ENCODE peak calls at places on chromosomes 13 and 19, in five cellular contexts. One of them, this sample, is unnamed.

GRCh38 chr13:74070513-74070912 is 63.7 kb downstream of the KLF12 start:
- DNase-seq in pulmonary artery endothelial cell: no peak
- DNase-seq in B cell: no peak
- DNase-seq in ACHN: no peak
- DNase-seq in effector CD4-positive, alpha-beta T cell: no peak
- DNase-seq in this sample: no peak

GRCh38 chr13:54875111-54875510 is 1846.5 kb downstream of the OLFM4 start:
- DNase-seq in pulmonary artery endothelial cell: no peak
- DNase-seq in effector CD4-positive, alpha-beta T cell: no peak
- DNase-seq in B cell: no peak
- DNase-seq in ACHN: no peak
- DNase-seq in this sample: no peak

GRCh38 chr13:113205428-113205931 is 3.0 kb downstream of the PCID2 start:
- DNase-seq in ACHN: no peak
- DNase-seq in pulmonary artery endothelial cell: no peak
- DNase-seq in B cell: no peak
- DNase-seq in effector CD4-positive, alpha-beta T cell: no peak
- DNase-seq in this sample: no peak

GRCh38 chr13:96686286-96686685 is 308.0 kb downstream of the OXGR1 start:
- DNase-seq in B cell: no peak
- DNase-seq in ACHN: no peak
- DNase-seq in pulmonary artery endothelial cell: no peak
- DNase-seq in effector CD4-positive, alpha-beta T cell: no peak
- DNase-seq in this sample: no peak

GRCh38 chr13:76812971-76813691 is 73.1 kb downstream of the KCTD12 start:
- DNase-seq in B cell: no peak
- DNase-seq in effector CD4-positive, alpha-beta T cell: no peak
- DNase-seq in pulmonary artery endothelial cell: no peak
- DNase-seq in ACHN: no peak
- DNase-seq in this sample: no peak

GRCh38 chr13:20492641-20493040 is 33.0 kb downstream of the CRYL1 start:
- DNase-seq in B cell: peak
- DNase-seq in effector CD4-positive, alpha-beta T cell: peak
- DNase-seq in ACHN: peak
- DNase-seq in pulmonary artery endothelial cell: no peak
- DNase-seq in this sample: peak

GRCh38 chr13:76825415-76825814 is 60.8 kb downstream of the KCTD12 start:
- DNase-seq in pulmonary artery endothelial cell: no peak
- DNase-seq in ACHN: no peak
- DNase-seq in B cell: no peak
- DNase-seq in effector CD4-positive, alpha-beta T cell: no peak
- DNase-seq in this sample: no peak

GRCh38 chr19:12833747-12834417 is 497 bp downstream of the RTBDN start:
- DNase-seq in B cell: peak
- DNase-seq in pulmonary artery endothelial cell: no peak
- DNase-seq in effector CD4-positive, alpha-beta T cell: no peak
- DNase-seq in ACHN: peak
- DNase-seq in this sample: peak

GRCh38 chr19:19490247-19490968 is 24.9 kb downstream of the TSSK6 start:
- DNase-seq in effector CD4-positive, alpha-beta T cell: peak
- DNase-seq in pulmonary artery endothelial cell: peak
- DNase-seq in B cell: peak
- DNase-seq in ACHN: peak
- DNase-seq in this sample: peak

GRCh38 chr19:33302974-33303790 is 848 bp upstream of the CEBPA start:
- DNase-seq in effector CD4-positive, alpha-beta T cell: no peak
- DNase-seq in pulmonary artery endothelial cell: no peak
- DNase-seq in B cell: peak
- DNase-seq in ACHN: peak
- DNase-seq in this sample: no peak

GRCh38 chr19:39409886-39410619 is 2.4 kb upstream of the PLEKHG2 start:
- DNase-seq in B cell: peak
- DNase-seq in ACHN: peak
- DNase-seq in effector CD4-positive, alpha-beta T cell: peak
- DNase-seq in pulmonary artery endothelial cell: no peak
- DNase-seq in this sample: peak

GRCh38 chr13:26310003-26310402 is 56.1 kb downstream of the CDK8 start:
- DNase-seq in B cell: no peak
- DNase-seq in effector CD4-positive, alpha-beta T cell: no peak
- DNase-seq in pulmonary artery endothelial cell: no peak
- DNase-seq in ACHN: no peak
- DNase-seq in this sample: no peak

GRCh38 chr13:59103004-59103768 is 1060.5 kb downstream of the DIAPH3 start:
- DNase-seq in effector CD4-positive, alpha-beta T cell: no peak
- DNase-seq in ACHN: no peak
- DNase-seq in B cell: no peak
- DNase-seq in pulmonary artery endothelial cell: no peak
- DNase-seq in this sample: no peak

GRCh38 chr19:55197531-55197930 is 11.8 kb downstream of the PTPRH start:
- DNase-seq in pulmonary artery endothelial cell: no peak
- DNase-seq in effector CD4-positive, alpha-beta T cell: no peak
- DNase-seq in B cell: no peak
- DNase-seq in ACHN: no peak
- DNase-seq in this sample: peak

GRCh38 chr13:31594056-31594455 is 145.3 kb upstream of the RXFP2 start:
- DNase-seq in effector CD4-positive, alpha-beta T cell: no peak
- DNase-seq in B cell: no peak
- DNase-seq in pulmonary artery endothelial cell: no peak
- DNase-seq in ACHN: no peak
- DNase-seq in this sample: no peak

GRCh38 chr13:99056381-99057014 is 78.6 kb upstream of the DOCK9 start:
- DNase-seq in ACHN: no peak
- DNase-seq in B cell: no peak
- DNase-seq in pulmonary artery endothelial cell: no peak
- DNase-seq in effector CD4-positive, alpha-beta T cell: no peak
- DNase-seq in this sample: no peak

GRCh38 chr13:105410602-105411001 is 1124.9 kb downstream of the EFNB2 start:
- DNase-seq in effector CD4-positive, alpha-beta T cell: no peak
- DNase-seq in pulmonary artery endothelial cell: peak
- DNase-seq in B cell: peak
- DNase-seq in ACHN: no peak
- DNase-seq in this sample: peak

GRCh38 chr13:41966671-41967070 is 5.8 kb upstream of the VWA8 start:
- DNase-seq in effector CD4-positive, alpha-beta T cell: no peak
- DNase-seq in ACHN: no peak
- DNase-seq in B cell: no peak
- DNase-seq in pulmonary artery endothelial cell: no peak
- DNase-seq in this sample: no peak

GRCh38 chr13:96020155-96020575 is 33.0 kb downstream of the UGGT2 start:
- DNase-seq in B cell: peak
- DNase-seq in pulmonary artery endothelial cell: peak
- DNase-seq in ACHN: peak
- DNase-seq in effector CD4-positive, alpha-beta T cell: no peak
- DNase-seq in this sample: peak

GRCh38 chr19:58021541-58022282 is 12.1 kb upstream of the ZSCAN1 start:
- DNase-seq in ACHN: peak
- DNase-seq in effector CD4-positive, alpha-beta T cell: peak
- DNase-seq in pulmonary artery endothelial cell: no peak
- DNase-seq in B cell: peak
- DNase-seq in this sample: peak

GRCh38 chr13:28138756-28139470 is 568 bp downstream of the PAN3 start:
- DNase-seq in pulmonary artery endothelial cell: peak
- DNase-seq in ACHN: peak
- DNase-seq in effector CD4-positive, alpha-beta T cell: peak
- DNase-seq in B cell: peak
- DNase-seq in this sample: peak

GRCh38 chr13:100674363-100674847 is at the start of gene TMTC4:
- DNase-seq in B cell: no peak
- DNase-seq in ACHN: no peak
- DNase-seq in effector CD4-positive, alpha-beta T cell: no peak
- DNase-seq in pulmonary artery endothelial cell: no peak
- DNase-seq in this sample: no peak

GRCh38 chr19:49064768-49065611 is at the start of gene NTF4:
- DNase-seq in pulmonary artery endothelial cell: no peak
- DNase-seq in ACHN: peak
- DNase-seq in effector CD4-positive, alpha-beta T cell: no peak
- DNase-seq in B cell: no peak
- DNase-seq in this sample: no peak

GRCh38 chr19:56083668-56084067 is 37.4 kb downstream of the ZNF787 start:
- DNase-seq in B cell: no peak
- DNase-seq in ACHN: no peak
- DNase-seq in pulmonary artery endothelial cell: no peak
- DNase-seq in effector CD4-positive, alpha-beta T cell: no peak
- DNase-seq in this sample: no peak

This sample was measured in NAMALWA.